ENCODE peak calls at places on chromosomes 13 and 19, in four cellular contexts. F, L, P and D are unnamed samples.

GRCh38 chr19:44816301-44816700 is 7.4 kb downstream of the BCAM start:
- DNase-seq in P (no peak), L (no peak), F (no peak), D (no peak)

GRCh38 chr13:73268306-73268705 is 209.5 kb downstream of the KLF5 start:
- DNase-seq in P (peak; percentile 63), F (no peak), L (peak; percentile 17), D (no peak)

GRCh38 chr13:111559612-111560423 is 239.4 kb downstream of the TEX29 start:
- DNase-seq in F (no peak), P (no peak), L (no peak), D (no peak)

GRCh38 chr19:21491161-21491560 is 14.2 kb upstream of the ZNF429 start:
- DNase-seq in P (no peak), L (peak; percentile 2), F (no peak), D (no peak)

GRCh38 chr19:46753420-46754155 is 7.3 kb upstream of the STRN4 start:
- DNase-seq in L (no peak), P (no peak), F (no peak), D (peak; percentile 48)

GRCh38 chr13:104773775-104774174 is 1707.6 kb upstream of the SLC10A2 start:
- DNase-seq in L (peak; percentile 80), F (peak; percentile 21), P (no peak), D (no peak)

GRCh38 chr13:35791191-35791902 is 314.9 kb upstream of the MAB21L1 start:
- DNase-seq in F (no peak), L (peak; percentile 54), P (no peak), D (no peak)

GRCh38 chr19:19409235-19410030 is 4.0 kb downstream of the GATAD2A start:
- DNase-seq in L (no peak), F (no peak), P (no peak), D (no peak)

GRCh38 chr19:13034636-13035035 is 39.4 kb downstream of the NFIX start:
- DNase-seq in F (no peak), P (no peak), L (no peak), D (no peak)

GRCh38 chr19:39878398-39878797 is 32.2 kb upstream of the FBL start:
- DNase-seq in F (no peak), L (no peak), P (no peak), D (no peak)

GRCh38 chr13:76522083-76522755 is 364.0 kb downstream of the KCTD12 start:
- DNase-seq in F (no peak), P (no peak), L (peak; percentile 54), D (no peak)

GRCh38 chr19:7539827-7540425 is 4.4 kb downstream of the PNPLA6 start:
- DNase-seq in P (no peak), L (no peak), F (no peak), D (no peak)

GRCh38 chr19:41877916-41878905 is 1.1 kb downstream of the CD79A start:
- DNase-seq in L (no peak), F (no peak), P (no peak), D (no peak)

GRCh38 chr13:29502391-29503008 is 93.0 kb downstream of the SLC7A1 start:
- DNase-seq in F (no peak), L (no peak), P (peak; percentile 42), D (no peak)

GRCh38 chr13:49098771-49099512 is 121.2 kb upstream of the MLNR start:
- DNase-seq in F (no peak), L (peak; percentile 41), P (no peak), D (no peak)
- TF ChIP-seq CTCF in F (no peak), L (no peak), P (peak; percentile 40), D (peak; percentile 34)

GRCh38 chr19:57071414-57071813 is 48.4 kb upstream of the USP29 start:
- DNase-seq in F (no peak), L (no peak), P (no peak), D (no peak)

GRCh38 chr19:57068326-57068725 is 51.5 kb upstream of the USP29 start:
- DNase-seq in P (no peak), L (no peak), F (no peak), D (no peak)

GRCh38 chr19:57067440-57067839 is 52.3 kb upstream of the USP29 start:
- DNase-seq in L (no peak), F (no peak), P (no peak), D (no peak)

DNA sequence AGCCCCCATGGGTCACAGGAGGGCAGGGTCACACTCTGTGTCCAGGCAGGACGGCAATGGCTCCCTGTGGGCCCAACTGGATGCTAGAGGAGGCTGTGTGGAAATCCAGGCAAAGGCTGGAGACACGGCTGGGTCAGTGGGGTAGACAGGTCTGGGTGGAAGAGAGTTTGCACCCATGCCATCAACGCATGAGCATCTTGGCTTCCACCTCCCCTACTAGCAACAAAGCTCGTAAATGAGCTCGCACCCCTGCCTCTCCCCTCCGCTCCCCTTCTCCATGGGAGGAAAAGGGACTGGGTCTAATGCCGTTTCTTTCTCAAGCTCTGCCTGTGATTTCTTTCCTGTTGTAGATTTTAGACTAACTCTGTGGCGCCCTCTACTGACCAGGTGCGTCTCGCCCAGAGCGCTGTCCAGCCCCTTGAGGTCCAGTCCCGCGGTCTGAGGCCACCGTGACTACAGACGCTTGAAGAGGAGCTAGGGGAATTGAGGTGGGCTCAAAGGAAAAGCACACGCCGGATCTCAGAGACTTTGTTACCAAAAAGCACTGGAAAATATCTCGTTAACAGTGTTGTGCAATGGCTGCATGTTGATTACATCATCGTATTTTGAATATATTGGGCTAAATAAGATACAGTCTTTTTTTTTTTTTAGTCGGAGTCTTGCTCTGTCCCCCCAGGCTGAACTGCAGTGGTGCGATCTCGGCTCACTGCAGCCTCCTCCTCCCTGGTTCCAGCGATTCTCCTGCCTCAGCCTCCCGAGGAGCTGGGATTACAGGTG is 50.7 kb upstream of the USP29 start:
- DNase-seq in L (no peak), P (no peak), F (no peak), D (no peak)
- TF ChIP-seq CTCF in L (no peak), P (no peak), F (no peak), D (no peak)

GRCh38 chr13:96020155-96020575 is 33.0 kb downstream of the UGGT2 start:
- DNase-seq in L (peak; percentile 80), P (no peak), F (peak; percentile 27), D (peak; percentile 23)
- TF ChIP-seq CTCF in L (peak; percentile 65), P (peak; percentile 63), F (peak; percentile 65), D (peak; percentile 59)

GRCh38 chr19:10306327-10306726 is 3.3 kb downstream of the ZGLP1 start:
- DNase-seq in P (no peak), F (no peak), L (no peak), D (no peak)

GRCh38 chr19:10299545-10300458 is 9.8 kb downstream of the ZGLP1 start:
- DNase-seq in L (no peak), P (no peak), F (no peak), D (no peak)

GRCh38 chr19:10309423-10309822 is at the start of gene ZGLP1:
- DNase-seq in P (no peak), F (no peak), L (no peak), D (no peak)

DNA sequence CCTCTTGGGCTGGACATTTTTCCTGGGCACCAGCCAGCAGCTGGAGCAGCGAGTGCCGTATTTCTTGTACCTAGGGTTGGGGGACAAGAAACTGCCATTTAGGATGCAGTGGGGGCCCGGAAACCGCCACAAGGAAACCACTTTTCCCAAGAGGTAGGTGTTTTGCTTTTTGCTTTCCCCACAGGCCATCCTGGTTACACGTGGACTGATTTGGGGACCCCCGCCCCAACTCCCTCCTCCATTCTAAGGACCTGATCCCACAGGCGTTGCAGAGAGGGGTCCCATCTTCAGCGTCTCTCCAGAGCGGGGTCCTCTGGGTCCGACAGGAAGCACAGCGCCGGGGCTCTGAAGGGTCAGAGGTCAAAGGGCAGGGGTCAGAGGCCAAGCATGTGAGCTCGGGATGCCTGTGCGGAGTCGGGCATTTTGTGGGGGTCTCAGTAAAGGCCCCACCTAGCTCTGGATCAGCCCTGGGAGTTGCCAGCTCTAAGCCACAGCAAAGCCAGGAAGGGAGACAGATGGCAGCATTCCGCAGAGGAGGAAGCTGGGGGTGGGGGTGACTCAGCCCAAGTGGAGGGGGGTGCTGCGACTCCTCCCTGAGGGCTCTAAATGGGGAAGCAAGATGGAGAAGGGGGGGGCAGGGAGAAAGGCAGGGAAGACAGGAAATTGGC is 4.3 kb downstream of the ZGLP1 start:
- DNase-seq in F (no peak), P (no peak), L (no peak), D (no peak)
- TF ChIP-seq CTCF in F (peak; percentile 12), P (no peak), L (no peak), D (no peak)

DNA sequence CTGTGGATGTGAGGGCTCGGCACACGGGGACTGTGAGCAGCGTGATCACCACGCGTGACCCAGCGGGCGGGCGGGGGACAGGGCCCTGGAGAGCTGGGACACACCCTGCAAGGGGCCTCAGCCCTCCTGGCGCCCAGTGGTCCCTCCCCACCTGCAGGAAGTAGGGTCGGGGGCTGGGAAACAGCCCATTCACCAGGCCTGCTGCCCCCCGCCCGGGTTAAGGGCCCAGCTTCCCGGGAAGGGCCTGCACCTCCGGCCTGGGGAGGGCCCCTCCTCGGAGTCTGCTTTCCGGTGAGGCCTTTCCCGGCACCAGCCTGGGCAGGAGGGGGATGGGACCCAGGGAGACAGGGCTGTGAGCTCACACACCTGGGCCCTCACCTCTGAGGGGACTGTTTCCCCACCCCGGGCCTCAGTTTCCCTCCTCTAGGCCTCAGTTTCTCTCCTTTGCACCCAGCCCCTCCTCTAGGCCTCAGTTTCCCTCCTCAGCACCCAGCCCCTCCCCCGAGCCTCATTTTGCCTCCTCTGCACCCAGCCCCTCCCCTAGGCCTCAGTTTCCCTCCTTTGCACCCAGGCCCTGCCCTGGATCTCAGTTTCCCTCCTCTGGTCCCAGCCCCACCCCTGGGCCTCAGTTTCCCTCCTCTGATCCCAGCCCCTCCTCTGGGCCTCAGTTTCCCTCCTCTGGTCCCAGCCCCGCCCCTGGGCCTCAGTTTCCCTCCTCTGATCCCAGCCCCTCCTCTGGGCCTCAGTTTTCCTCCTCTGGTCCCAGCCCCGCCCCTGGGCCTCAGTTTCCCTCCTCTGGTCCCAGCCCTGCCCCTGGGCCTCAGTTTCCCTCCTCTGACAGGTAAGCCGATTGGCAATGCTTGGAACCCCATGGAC is 1.9 kb upstream of the MADCAM1 start:
- DNase-seq in L (no peak), P (peak; percentile 55), F (no peak), D (no peak)
- TF ChIP-seq CTCF in L (no peak), P (no peak), F (no peak), D (no peak)

GRCh38 chr19:3253270-3253669 is 28.8 kb downstream of the CELF5 start:
- DNase-seq in P (no peak), F (no peak), L (no peak), D (no peak)
- TF ChIP-seq CTCF in P (no peak), F (no peak), L (no peak), D (no peak)

DNA sequence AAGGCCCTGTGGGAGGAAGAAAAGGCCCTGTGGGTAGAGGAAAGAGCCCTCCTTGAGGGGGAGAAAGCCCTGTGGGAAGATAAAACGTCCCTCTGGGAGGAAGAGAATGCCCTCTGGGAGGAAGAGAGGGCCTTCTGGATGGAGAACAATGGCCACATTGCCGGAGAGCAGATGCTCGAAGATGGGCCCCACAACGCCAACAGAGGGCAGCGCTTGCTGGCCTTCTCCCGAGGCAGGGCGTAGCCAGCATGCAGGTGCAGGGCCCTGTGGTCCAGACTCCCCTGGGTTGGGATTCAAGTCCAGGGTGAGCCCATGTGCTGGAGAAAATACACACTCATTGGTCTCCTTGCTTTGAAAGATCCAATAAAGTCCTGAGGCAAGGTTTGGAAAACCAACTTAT is 4.1 kb downstream of the CCDC70 start:
- DNase-seq in L (no peak), P (no peak), F (no peak), D (no peak)
- TF ChIP-seq CTCF in L (no peak), P (no peak), F (no peak), D (no peak)

GRCh38 chr19:4733755-4734345 is 10.2 kb upstream of the DPP9 start:
- DNase-seq in P (no peak), L (no peak), F (no peak), D (no peak)
- TF ChIP-seq CTCF in P (no peak), L (no peak), F (no peak), D (no peak)